ENCODE peak calls at places on chromosomes 7 and 10, in eight cellular contexts. U is stimulated activated CD8-positive, alpha-beta memory T cell treated with anti-CD3 and anti-CD28 coated beads, Interleukin-7, amount 100 ng/mL, for 24 hours; Y is HTR-8/SVneo; R is lower leg skin; I is iPS-NIHi11; X is neural crest cell; B is AG10803; D is T1000. L is an unnamed sample.

GRCh38 chr7:98251251-98251843 is 685 bp downstream of the TECPR1 start:
- DNase-seq in U (no peak), Y (peak), R (no peak), I (no peak), X (no peak), B (no peak), D (no peak), L (peak)

GRCh38 chr10:56090914-56091540 is 270.0 kb downstream of the ZWINT start:
- DNase-seq in U (no peak), Y (no peak), R (no peak), I (no peak), X (no peak), B (no peak), D (no peak), L (no peak)

GRCh38 chr10:123962756-123963469 is 71.3 kb upstream of the CPXM2 start:
- DNase-seq in U (no peak), Y (no peak), R (no peak), I (no peak), X (no peak), B (no peak), D (no peak), L (no peak)

GRCh38 chr7:88546808-88547207 is 212.7 kb upstream of the ZNF804B start:
- DNase-seq in U (no peak), Y (no peak), R (no peak), I (peak), X (no peak), B (no peak), D (no peak), L (no peak)

GRCh38 chr7:99331002-99331401 is 5.3 kb downstream of the ARPC1A start:
- DNase-seq in U (no peak), Y (no peak), R (peak), I (no peak), X (no peak), B (no peak), D (no peak), L (no peak)

GRCh38 chr7:101863598-101863997 is 46.2 kb downstream of the CUX1 start:
- DNase-seq in U (no peak), Y (no peak), R (no peak), I (no peak), X (no peak), B (no peak), D (no peak), L (no peak)

GRCh38 chr10:101238732-101239105 is 9.5 kb upstream of the LBX1 start:
- DNase-seq in U (no peak), Y (no peak), R (no peak), I (peak), X (no peak), B (no peak), D (no peak), L (no peak)

GRCh38 chr10:130894485-130894884 is 417.0 kb downstream of the TCERG1L start:
- DNase-seq in U (no peak), Y (no peak), R (peak), I (no peak), X (no peak), B (no peak), D (no peak), L (no peak)

GRCh38 chr7:4789194-4790077 is 14.0 kb downstream of the AP5Z1 start:
- DNase-seq in U (no peak), Y (no peak), R (no peak), I (peak), X (no peak), B (no peak), D (no peak), L (no peak)

GRCh38 chr10:113977174-113977573 is 66.5 kb upstream of the ADRB1 start:
- DNase-seq in U (no peak), Y (no peak), R (no peak), I (no peak), X (no peak), B (no peak), D (no peak), L (no peak)

GRCh38 chr7:158406364-158406763 is 181.3 kb downstream of the PTPRN2 start:
- DNase-seq in U (no peak), Y (no peak), R (no peak), I (no peak), X (no peak), B (no peak), D (no peak), L (no peak)

L was measured in CD8-positive, alpha-beta T cell.